ENCODE peak calls at places on chromosomes 4 and X, in five cellular contexts. X is hypothalamus, U is non-pigmented ciliary epithelial cell, G is Karpas-422, J is 8988T. K is an unnamed sample.

GRCh38 chrX:1086444-1087409 is 125.7 kb downstream of the CRLF2 start:
- DNase-seq in U (no peak), G (no peak), J (no peak), X (no peak), K (no peak)

GRCh38 chr4:153296424-153296823 is 48.1 kb upstream of the MND1 start:
- DNase-seq in G (no peak), X (no peak), J (no peak), U (peak), K (no peak)

GRCh38 chr4:161463436-161463835 is 700.4 kb downstream of the FSTL5 start:
- DNase-seq in X (no peak), J (no peak), G (no peak), U (no peak), K (no peak)

GRCh38 chr4:7906171-7906581 is 33.5 kb downstream of the AFAP1 start:
- DNase-seq in U (no peak), J (no peak), X (no peak), G (no peak), K (no peak)

GRCh38 chr4:98610926-98611325 is 47.5 kb downstream of the TSPAN5 start:
- DNase-seq in U (no peak), J (no peak), G (no peak), X (no peak), K (no peak)

GRCh38 chrX:53479295-53479694 is 45.1 kb upstream of the HSD17B10 start:
- DNase-seq in G (peak), X (no peak), U (no peak), J (no peak), K (no peak)

GRCh38 chr4:1345905-1346780 is 865 bp upstream of the UVSSA start:
- DNase-seq in J (no peak), X (no peak), G (peak), U (no peak), K (no peak)

GRCh38 chr4:83331959-83332358 is 2.7 kb downstream of the HPSE start:
- DNase-seq in J (no peak), X (no peak), U (no peak), G (no peak), K (no peak)

GRCh38 chr4:169253087-169253675 is 17.6 kb downstream of the SH3RF1 start:
- DNase-seq in U (no peak), G (no peak), J (no peak), X (no peak), K (no peak)

GRCh38 chr4:112517911-112518310 is 1.9 kb upstream of the NEUROG2 start:
- DNase-seq in G (peak), X (no peak), U (no peak), J (no peak), K (no peak)

GRCh38 chr4:183437452-183437851 is 7.0 kb upstream of the CDKN2AIP start:
- DNase-seq in G (no peak), U (no peak), X (no peak), J (no peak), K (no peak)

GRCh38 chr4:127623755-127624087 is 9.0 kb upstream of the INTU start:
- DNase-seq in U (no peak), J (no peak), X (peak), G (no peak), K (no peak)

GRCh38 chrX:140712413-140713173 is 3.0 kb downstream of the LINC00632 start:
- DNase-seq in U (no peak), J (no peak), X (peak), G (no peak), K (no peak)

GRCh38 chr4:5034206-5034605 is 14.9 kb upstream of the CYTL1 start:
- DNase-seq in X (no peak), G (no peak), U (no peak), J (no peak), K (no peak)

GRCh38 chr4:2186133-2186864 is 55.6 kb downstream of the HAUS3 start:
- DNase-seq in G (no peak), X (no peak), U (no peak), J (no peak), K (no peak)

GRCh38 chr4:46016306-46016705 is 107.5 kb downstream of the GABRG1 start:
- DNase-seq in X (no peak), J (no peak), G (no peak), U (no peak), K (no peak)

GRCh38 chrX:152735860-152736511 is 2.4 kb downstream of the MAGEA12 start:
- DNase-seq in U (no peak), X (no peak), G (no peak), J (no peak), K (no peak)

GRCh38 chr4:153534792-153535629 is 68.9 kb downstream of the TMEM131L start:
- DNase-seq in U (no peak), G (no peak), X (no peak), J (no peak), K (no peak)

GRCh38 chr4:38501698-38502097 is 162.3 kb upstream of the KLF3 start:
- DNase-seq in J (no peak), X (no peak), U (no peak), G (no peak), K (no peak)

GRCh38 chrX:45422216-45422925 is 221.7 kb upstream of the DIPK2B start:
- DNase-seq in J (no peak), X (no peak), U (no peak), G (no peak), K (no peak)

GRCh38 chrX:136030357-136031225 is 45.4 kb downstream of the SLC9A6 start:
- DNase-seq in J (no peak), G (no peak), U (no peak), X (no peak), K (peak)

GRCh38 chr4:113760094-113760851 is 1.3 kb downstream of the CAMK2D start:
- DNase-seq in U (no peak), X (no peak), J (no peak), G (peak), K (no peak)

GRCh38 chr4:148064451-148064850 is 332.6 kb downstream of the ARHGAP10 start:
- DNase-seq in X (no peak), J (no peak), U (no peak), G (no peak), K (no peak)

GRCh38 chr4:126106658-126107057 is 791.9 kb downstream of the FAT4 start:
- DNase-seq in U (no peak), G (no peak), X (no peak), J (no peak), K (no peak)

GRCh38 chr4:185534534-185534849 is 815 bp downstream of the PDLIM3 start:
- DNase-seq in X (no peak), U (no peak), J (no peak), G (no peak), K (no peak)

GRCh38 chrX:72254835-72255234 is 16.0 kb upstream of the ERCC6L start:
- DNase-seq in G (no peak), J (no peak), X (no peak), U (no peak), K (no peak)

GRCh38 chr4:88107406-88108107 is 50.9 kb downstream of the ABCG2 start:
- DNase-seq in U (no peak), X (no peak), J (no peak), G (no peak), K (no peak)

GRCh38 chr4:42454755-42455154 is 57.5 kb downstream of the SHISA3 start:
- DNase-seq in G (no peak), J (no peak), U (no peak), X (no peak), K (no peak)

GRCh38 chr4:88981571-88981970 is 75.4 kb downstream of the FAM13A start:
- DNase-seq in X (no peak), G (no peak), J (no peak), U (no peak), K (no peak)

GRCh38 chr4:3783691-3784306 is 17.6 kb downstream of the ADRA2C start:
- DNase-seq in J (no peak), X (no peak), G (no peak), U (no peak), K (no peak)